ENCODE peak calls at places on chromosome 6, in six cellular contexts. H, Y, B, U, D and R are unnamed samples.

GRCh38 chr6:38867726-38868125 is 152.6 kb downstream of the DNAH8 start:
- DNase-seq in H (no peak), Y (no peak), B (no peak), U (no peak), D (no peak), R (no peak)

GRCh38 chr6:128235556-128235955 is 284.8 kb downstream of the PTPRK start:
- DNase-seq in H (no peak), Y (no peak), B (no peak), U (no peak), D (no peak), R (no peak)

GRCh38 chr6:165832471-165832836 is 169.4 kb upstream of the PDE10A start:
- DNase-seq in H (no peak), Y (no peak), B (no peak), U (no peak), D (no peak), R (no peak)

GRCh38 chr6:35142578-35142977 is 1.4 kb upstream of the TCP11 start:
- DNase-seq in H (peak), Y (no peak), B (no peak), U (no peak), D (no peak), R (no peak)

GRCh38 chr6:166419268-166419667 is 36.5 kb upstream of the MPC1 start:
- DNase-seq in H (no peak), Y (no peak), B (no peak), U (peak), D (no peak), R (no peak)

GRCh38 chr6:401994-402640 is 10.6 kb downstream of the IRF4 start:
- DNase-seq in H (no peak), Y (no peak), B (no peak), U (no peak), D (no peak), R (no peak)

GRCh38 chr6:169479783-169480495 is 221.9 kb downstream of the WDR27 start:
- DNase-seq in H (no peak), Y (no peak), B (no peak), U (no peak), D (no peak), R (no peak)

GRCh38 chr6:111823831-111824607 is 49.2 kb downstream of the FYN start:
- DNase-seq in H (peak), Y (no peak), B (no peak), U (no peak), D (no peak), R (no peak)

GRCh38 chr6:16947461-16948159 is 154.2 kb upstream of the STMND1 start:
- DNase-seq in H (peak), Y (no peak), B (no peak), U (no peak), D (no peak), R (no peak)